ENCODE peak calls at places on chromosomes 12 and 14, in six cellular contexts. E is heart left ventricle, D is MM.1S, Q is uterus, V is cardiac muscle cell, I is lower lobe of right lung. P is an unnamed sample.

GRCh38 chr12:91413591-91413990 is 231.0 kb upstream of the DCN start:
- DNase-seq in E (no peak), D (no peak), V (peak; percentile 28), Q (no peak), I (no peak), P (no peak)

GRCh38 chr12:6363330-6364036 is 11.9 kb downstream of the SCNN1A start:
- DNase-seq in I (peak; percentile 86), E (peak; percentile 79), Q (peak; percentile 79), V (peak; percentile 73), D (peak; percentile 85), P (peak; percentile 86)

GRCh38 chr12:49131973-49132461 is 822 bp upstream of the TUBA1B start:
- DNase-seq in D (peak; percentile 36), V (no peak), Q (no peak), E (no peak), I (no peak), P (no peak)

GRCh38 chr14:20671597-20672283 is 12.6 kb upstream of the RNASE4 start:
- DNase-seq in Q (no peak), E (no peak), V (no peak), D (no peak), I (no peak), P (no peak)

GRCh38 chr14:68968051-68968450 is 11.1 kb downstream of the ACTN1 start:
- DNase-seq in I (no peak), Q (no peak), D (no peak), V (no peak), E (no peak), P (no peak)

GRCh38 chr12:20350495-20350894 is 17.8 kb upstream of the PDE3A start:
- DNase-seq in V (no peak), I (no peak), Q (no peak), E (no peak), D (no peak), P (no peak)

GRCh38 chr12:13367973-13368372 is 171.4 kb downstream of the EMP1 start:
- DNase-seq in I (no peak), Q (no peak), E (no peak), V (peak; percentile 76), D (no peak), P (no peak)

GRCh38 chr14:99158646-99159165 is 113.3 kb downstream of the BCL11B start:
- DNase-seq in V (no peak), D (no peak), Q (no peak), E (no peak), I (no peak), P (no peak)

GRCh38 chr14:69328765-69329164 is 68.8 kb downstream of the GALNT16 start:
- DNase-seq in V (no peak), E (no peak), D (no peak), Q (no peak), I (no peak), P (peak; percentile 2)

GRCh38 chr12:54054442-54055332 is 1.1 kb downstream of the HOXC4 start:
- DNase-seq in D (no peak), V (no peak), E (no peak), I (no peak), Q (no peak), P (no peak)

GRCh38 chr12:62631531-62632520 is 165.2 kb downstream of the MON2 start:
- DNase-seq in D (no peak), V (peak; percentile 47), E (peak; percentile 67), I (peak; percentile 64), Q (peak; percentile 71), P (peak; percentile 82)

GRCh38 chr12:92827836-92828431 is 101.2 kb downstream of the EEA1 start:
- DNase-seq in V (peak; percentile 51), Q (no peak), E (no peak), I (no peak), D (peak; percentile 36), P (no peak)

GRCh38 chr14:88079624-88080023 is 74.7 kb downstream of the GPR65 start:
- DNase-seq in I (no peak), Q (no peak), D (no peak), E (no peak), V (no peak), P (no peak)

GRCh38 chr12:51163795-51164194 is 9.1 kb downstream of the TFCP2 start:
- DNase-seq in I (no peak), E (no peak), D (no peak), V (no peak), Q (no peak), P (no peak)

GRCh38 chr12:1189163-1189562 is 198.1 kb downstream of the ERC1 start:
- DNase-seq in Q (no peak), D (no peak), E (no peak), V (no peak), I (no peak), P (no peak)

GRCh38 chr14:87794566-87794965 is 198.4 kb downstream of the GALC start:
- DNase-seq in I (no peak), Q (no peak), D (no peak), V (no peak), E (no peak), P (no peak)

GRCh38 chr12:94768398-94769039 is 118.2 kb upstream of the TMCC3 start:
- DNase-seq in E (no peak), I (no peak), D (no peak), V (no peak), Q (no peak), P (no peak)

GRCh38 chr12:120996133-120996746 is 17.9 kb downstream of the HNF1A start:
- DNase-seq in Q (no peak), D (no peak), V (no peak), E (no peak), I (peak; percentile 34), P (no peak)

GRCh38 chr14:74583689-74584434 is 28.2 kb downstream of the LTBP2 start:
- DNase-seq in Q (no peak), E (no peak), V (no peak), I (no peak), D (no peak), P (no peak)

GRCh38 chr14:101898416-101898815 is 66.0 kb upstream of the DYNC1H1 start:
- DNase-seq in Q (no peak), D (no peak), V (no peak), I (no peak), E (no peak), P (no peak)
- H3K36me3 ChIP-seq in Q (no peaks in the 10 kb centered on the region), D (no peaks in the 10 kb centered on the region), V (peaks cover 60% of the 10 kb centered on the region), I (peaks cover 98% of the 10 kb centered on the region), E (peaks cover 16% of the 10 kb centered on the region), P (peaks cover 74% of the 10 kb centered on the region)

GRCh38 chr14:22479781-22480464 is 109.1 kb downstream of the DAD1 start:
- DNase-seq in D (no peak), E (no peak), V (no peak), Q (no peak), I (no peak), P (no peak)
- H3K4me3 ChIP-seq in D (no peak overlapping the region), E (no peak overlapping the region), V (no peak overlapping the region), Q (no peak overlapping the region), I (no peak overlapping the region), P (no peak overlapping the region)

GRCh38 chr14:104245075-104245474 is 106.7 kb downstream of the KIF26A start:
- DNase-seq in Q (no peak), D (no peak), E (peak; percentile 11), I (no peak), V (no peak), P (no peak)

GRCh38 chr14:104247336-104248202 is 109.2 kb downstream of the KIF26A start:
- DNase-seq in D (no peak), Q (no peak), E (no peak), V (no peak), I (peak; percentile 34), P (no peak)

GRCh38 chr14:104248203-104249055 is 110.0 kb downstream of the KIF26A start:
- DNase-seq in D (no peak), Q (no peak), V (no peak), E (no peak), I (peak; percentile 39), P (peak; percentile 37)

GRCh38 chr14:104245723-104246122 is 107.3 kb downstream of the KIF26A start:
- DNase-seq in D (no peak), V (no peak), E (no peak), I (no peak), Q (no peak), P (no peak)

DNA sequence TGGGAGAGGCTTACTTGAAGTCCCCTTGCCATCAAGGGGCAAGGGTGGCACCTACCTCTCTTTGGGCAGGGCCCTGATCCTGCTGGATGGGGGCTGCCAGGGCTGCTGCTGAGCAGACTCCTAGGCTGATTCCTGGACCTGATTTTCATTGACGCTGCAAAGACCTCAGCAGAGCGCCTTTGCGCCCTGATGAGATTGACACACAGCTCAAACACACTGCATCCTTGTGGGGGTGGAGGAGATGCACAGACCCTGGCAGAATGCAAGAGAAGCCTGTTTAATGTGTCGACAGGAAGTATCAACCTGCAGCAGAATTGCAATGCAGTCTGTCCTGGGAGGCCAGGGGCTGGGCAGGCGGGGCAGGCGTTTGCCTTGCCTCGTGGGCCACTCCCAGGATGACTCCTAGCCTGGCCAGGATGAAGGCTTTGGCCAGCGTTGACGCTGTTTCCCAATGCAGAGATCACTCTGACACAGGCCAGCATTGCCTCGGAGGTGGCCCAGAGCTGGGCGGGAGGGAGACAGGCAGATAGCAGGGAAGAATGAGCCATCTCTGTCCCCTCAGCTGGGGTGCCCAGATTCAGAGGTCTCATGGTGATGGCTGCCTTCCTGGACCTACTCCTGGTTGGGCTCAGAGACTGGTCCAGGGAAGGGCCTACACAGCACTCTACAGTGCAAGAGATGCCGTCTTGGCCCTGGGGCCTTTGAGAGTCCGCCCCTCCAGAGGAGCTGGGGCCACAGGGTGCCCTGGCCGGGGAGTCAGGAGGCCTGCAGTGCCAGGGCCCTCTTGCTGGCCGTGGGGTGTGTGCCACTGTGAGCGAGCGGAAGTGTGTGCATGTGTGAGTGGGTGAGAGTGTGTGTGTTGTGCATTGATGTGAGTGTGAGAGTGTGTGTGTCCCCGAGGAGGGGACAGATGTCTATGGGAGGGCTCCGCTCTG is 108.3 kb downstream of the KIF26A start:
- DNase-seq in I (peak; percentile 28), V (no peak), D (no peak), Q (no peak), E (no peak), P (no peak)
- H3K27me3 ChIP-seq in I (no peaks in the 10 kb centered on the region), V (no peaks in the 10 kb centered on the region), D (peaks cover 12% of the 10 kb centered on the region), Q (no peaks in the 10 kb centered on the region), E (no peaks in the 10 kb centered on the region), P (no peaks in the 10 kb centered on the region)

DNA sequence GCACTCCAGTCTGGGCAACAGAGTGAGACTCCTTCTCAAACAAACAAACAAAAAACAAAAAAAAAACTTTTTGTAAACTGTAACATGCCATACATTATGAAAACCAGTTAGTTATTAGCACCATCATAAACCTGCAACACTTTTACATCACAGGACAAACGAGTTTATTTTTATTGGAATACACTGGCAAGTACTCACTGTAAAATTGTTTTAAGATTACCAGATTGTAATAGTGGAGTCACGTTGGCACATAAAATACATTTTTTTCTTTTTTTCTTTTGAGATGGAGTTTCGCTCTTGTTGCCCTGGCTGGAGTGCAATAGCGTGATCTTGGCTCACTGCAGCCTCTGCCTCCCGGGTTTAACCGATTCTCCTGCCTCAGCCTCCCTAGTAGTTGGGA is 15.7 kb downstream of the FKBP3 start:
- DNase-seq in V (no peak), Q (no peak), I (no peak), E (no peak), D (no peak), P (no peak)
- H3K36me3 ChIP-seq in V (peaks cover 69% of the 10 kb centered on the region), Q (no peaks in the 10 kb centered on the region), I (peaks cover 96% of the 10 kb centered on the region), E (peaks cover 43% of the 10 kb centered on the region), D (no peaks in the 10 kb centered on the region), P (peaks cover 73% of the 10 kb centered on the region)

P was measured in right lobe of liver.